ENCODE peak calls at places on chromosomes 5 and 9, in four cellular contexts. T is activated B cell treated with CpG ODN at 0.5 μM for 24 hours; K is stimulated activated CD4-positive, alpha-beta T cell treated with anti-CD3 and anti-CD28 coated beads, TNF-alpha, amount 100 ng/mL, for 24 hours; C is NCI-H82. V is an unnamed sample.

GRCh38 chr9:86868611-86869010 is 78.7 kb downstream of the GAS1 start:
- DNase-seq in K (no peak), C (no peak), T (no peak), V (no peak)

GRCh38 chr9:97794666-97795065 is 58.4 kb upstream of the FOXE1 start:
- DNase-seq in K (no peak), C (no peak), T (no peak), V (no peak)

GRCh38 chr9:14136646-14137370 is 177.1 kb downstream of the NFIB start:
- DNase-seq in K (no peak), C (no peak), T (no peak), V (no peak)

GRCh38 chr5:12780536-12780935 is 876.3 kb upstream of the CTNND2 start:
- DNase-seq in K (no peak), T (no peak), C (no peak), V (no peak)

GRCh38 chr9:20930836-20931235 is 100.6 kb downstream of the HACD4 start:
- DNase-seq in K (no peak), T (no peak), C (no peak), V (no peak)

GRCh38 chr5:173916233-173916632 is 28.1 kb downstream of the CPEB4 start:
- DNase-seq in K (no peak), C (no peak), T (no peak), V (no peak)

GRCh38 chr9:73183917-73184861 is 32.5 kb downstream of the ANXA1 start:
- DNase-seq in C (peak; percentile 41), T (no peak), K (no peak), V (no peak)

GRCh38 chr9:105994970-105995369 is 300.6 kb downstream of the TMEM38B start:
- DNase-seq in T (no peak), C (no peak), K (no peak), V (peak; percentile 52)

GRCh38 chr5:37836173-37837100 is 3.4 kb downstream of the GDNF start:
- DNase-seq in C (peak; percentile 27), K (no peak), T (no peak), V (no peak)

GRCh38 chr9:133543772-133544467 is 9.4 kb downstream of the ADAMTSL2 start:
- DNase-seq in K (no peak), T (no peak), C (no peak), V (no peak)

GRCh38 chr5:164651544-164651943 is 1146.1 kb downstream of the MAT2B start:
- DNase-seq in T (no peak), C (no peak), K (no peak), V (no peak)

GRCh38 chr9:33161589-33162132 is 5.5 kb downstream of the B4GALT1 start:
- DNase-seq in T (no peak), C (peak; percentile 96), K (no peak), V (no peak)

GRCh38 chr5:54946306-54946705 is 39.1 kb downstream of the ESM1 start:
- DNase-seq in C (no peak), K (no peak), T (no peak), V (no peak)

GRCh38 chr9:137575382-137575724 is 3.4 kb downstream of the DPH7 start:
- DNase-seq in T (no peak), C (no peak), K (no peak), V (no peak)

GRCh38 chr5:125476888-125477585 is 730.6 kb upstream of the ZNF608 start:
- DNase-seq in T (no peak), K (no peak), C (no peak), V (no peak)

GRCh38 chr9:91805031-91805430 is 145.0 kb downstream of the ROR2 start:
- DNase-seq in T (no peak), K (no peak), C (no peak), V (no peak)

GRCh38 chr5:1973391-1974013 is 90.8 kb upstream of the IRX4 start:
- DNase-seq in T (no peak), K (no peak), C (no peak), V (no peak)

GRCh38 chr5:54567996-54568395 is 50.4 kb downstream of the SNX18 start:
- DNase-seq in T (no peak), K (no peak), C (no peak), V (no peak)

V was measured in BE2C.